ENCODE peak calls at places on chromosomes 1 and 21, in four cellular contexts. N is endothelial cell of umbilical vein, Y is K562, I is IMR-90. H is an unnamed sample.

GRCh38 chr1:200490183-200490582 is 80.3 kb upstream of the ZNF281 start:
- DNase-seq in N (no peak), Y (no peak), I (no peak), H (no peak)

GRCh38 chr1:112328600-112328999 is 67.4 kb upstream of the CTTNBP2NL start:
- DNase-seq in Y (no peak), I (no peak), N (no peak), H (no peak)

GRCh38 chr1:93516164-93516563 is 68.2 kb downstream of the FNBP1L start:
- DNase-seq in I (no peak), N (no peak), Y (no peak), H (no peak)

GRCh38 chr1:8408151-8408839 is 90.4 kb downstream of the SLC45A1 start:
- DNase-seq in N (peak; percentile 89), Y (no peak), I (peak; percentile 84), H (no peak)

GRCh38 chr1:231959225-231959884 is 332.8 kb downstream of the DISC1 start:
- DNase-seq in N (no peak), I (no peak), Y (no peak), H (no peak)

GRCh38 chr21:29231781-29232548 is 66.8 kb upstream of the BACH1 start:
- DNase-seq in Y (no peak), N (no peak), I (no peak), H (no peak)

GRCh38 chr1:241640867-241641542 is 836 bp upstream of the CHML start:
- DNase-seq in Y (no peak), N (no peak), I (no peak), H (no peak)

GRCh38 chr1:10637833-10638558 is 158.4 kb downstream of the CASZ1 start:
- DNase-seq in N (no peak), Y (no peak), I (no peak), H (no peak)

GRCh38 chr1:154479764-154480421 is 22.1 kb upstream of the TDRD10 start:
- DNase-seq in Y (peak; percentile 82), I (peak; percentile 85), N (peak; percentile 92), H (no peak)

GRCh38 chr1:160837558-160838205 is 25.0 kb downstream of the CD244 start:
- DNase-seq in N (no peak), I (no peak), Y (no peak), H (no peak)

GRCh38 chr1:178692564-178693327 is 32.3 kb upstream of the RALGPS2 start:
- DNase-seq in Y (no peak), I (no peak), N (no peak), H (no peak)

GRCh38 chr1:30137001-30137400 is 586.4 kb downstream of the MATN1 start:
- DNase-seq in I (no peak), Y (no peak), N (no peak), H (no peak)

GRCh38 chr1:102790997-102791396 is 317.3 kb downstream of the COL11A1 start:
- DNase-seq in N (no peak), Y (no peak), I (no peak), H (no peak)

GRCh38 chr1:111948209-111949131 is 41.0 kb downstream of the KCND3 start:
- DNase-seq in Y (no peak), N (no peak), I (no peak), H (peak; percentile 49)

GRCh38 chr1:226880372-226881287 is 10.2 kb downstream of the PSEN2 start:
- DNase-seq in Y (no peak), N (no peak), I (no peak), H (no peak)

GRCh38 chr21:26570203-26570602 is 2.9 kb downstream of the CYYR1 start:
- DNase-seq in N (peak; percentile 64), Y (no peak), I (no peak), H (no peak)

GRCh38 chr1:4836574-4836973 is 182.2 kb downstream of the AJAP1 start:
- DNase-seq in I (no peak), N (no peak), Y (no peak), H (no peak)

GRCh38 chr1:29686012-29686930 is 449.9 kb downstream of the PTPRU start:
- DNase-seq in N (no peak), Y (no peak), I (no peak), H (no peak)

GRCh38 chr1:60918867-60919266 is 163.5 kb upstream of the NFIA start:
- DNase-seq in N (no peak), Y (no peak), I (no peak), H (no peak)

GRCh38 chr1:40310983-40311642 is 6.0 kb downstream of the COL9A2 start:
- DNase-seq in I (no peak), N (no peak), Y (peak; percentile 79), H (no peak)

GRCh38 chr1:151715726-151716404 is 738 bp downstream of the CELF3 start:
- DNase-seq in Y (peak; percentile 50), N (no peak), I (no peak), H (no peak)

GRCh38 chr21:17466166-17466565 is 46.7 kb upstream of the CXADR start:
- DNase-seq in Y (no peak), N (no peak), I (peak; percentile 83), H (no peak)

GRCh38 chr1:239040523-239040922 is 345.8 kb upstream of the CHRM3 start:
- DNase-seq in I (no peak), Y (no peak), N (no peak), H (no peak)

GRCh38 chr1:184563308-184563707 is 176.5 kb downstream of the C1orf21 start:
- DNase-seq in Y (no peak), N (peak; percentile 62), I (peak; percentile 40), H (no peak)

GRCh38 chr1:25543425-25544242 is at the start of gene LDLRAP1:
- DNase-seq in N (peak; percentile 74), I (peak; percentile 62), Y (peak; percentile 98), H (no peak)

GRCh38 chr1:153933955-153934354 is 11.2 kb upstream of the GATAD2B start:
- DNase-seq in I (no peak), Y (no peak), N (no peak), H (no peak)

GRCh38 chr1:12407050-12407961 is 177.5 kb downstream of the VPS13D start:
- DNase-seq in I (peak; percentile 84), N (peak; percentile 91), Y (peak; percentile 39), H (no peak)

GRCh38 chr1:36772837-36773495 is 261.3 kb downstream of the GRIK3 start:
- DNase-seq in N (no peak), Y (no peak), I (no peak), H (no peak)

GRCh38 chr1:97204468-97204867 is 482.9 kb downstream of the PTBP2 start:
- DNase-seq in I (peak; percentile 75), Y (no peak), N (no peak), H (no peak)

GRCh38 chr1:67578397-67579020 is 106.5 kb upstream of the GADD45A start:
- DNase-seq in I (no peak), Y (no peak), N (no peak), H (no peak)

GRCh38 chr1:83512371-83513004 is 486.4 kb downstream of the TTLL7 start:
- DNase-seq in I (no peak), Y (no peak), N (peak; percentile 2), H (no peak)

GRCh38 chr1:83505148-83505547 is 493.8 kb downstream of the TTLL7 start:
- DNase-seq in I (no peak), N (no peak), Y (no peak), H (no peak)

GRCh38 chr1:83511327-83511726 is 487.6 kb downstream of the TTLL7 start:
- DNase-seq in Y (no peak), I (no peak), N (no peak), H (no peak)

GRCh38 chr1:83508485-83509151 is 490.3 kb downstream of the TTLL7 start:
- DNase-seq in Y (no peak), N (no peak), I (peak; percentile 41), H (no peak)

GRCh38 chr1:83509229-83509870 is 489.6 kb downstream of the TTLL7 start:
- DNase-seq in N (no peak), Y (no peak), I (no peak), H (no peak)
- H3K9me1 ChIP-seq in N (no peaks in the 10 kb centered on the region), Y (no peaks in the 10 kb centered on the region), I (no peaks in the 10 kb centered on the region), H (no peaks in the 10 kb centered on the region)

DNA sequence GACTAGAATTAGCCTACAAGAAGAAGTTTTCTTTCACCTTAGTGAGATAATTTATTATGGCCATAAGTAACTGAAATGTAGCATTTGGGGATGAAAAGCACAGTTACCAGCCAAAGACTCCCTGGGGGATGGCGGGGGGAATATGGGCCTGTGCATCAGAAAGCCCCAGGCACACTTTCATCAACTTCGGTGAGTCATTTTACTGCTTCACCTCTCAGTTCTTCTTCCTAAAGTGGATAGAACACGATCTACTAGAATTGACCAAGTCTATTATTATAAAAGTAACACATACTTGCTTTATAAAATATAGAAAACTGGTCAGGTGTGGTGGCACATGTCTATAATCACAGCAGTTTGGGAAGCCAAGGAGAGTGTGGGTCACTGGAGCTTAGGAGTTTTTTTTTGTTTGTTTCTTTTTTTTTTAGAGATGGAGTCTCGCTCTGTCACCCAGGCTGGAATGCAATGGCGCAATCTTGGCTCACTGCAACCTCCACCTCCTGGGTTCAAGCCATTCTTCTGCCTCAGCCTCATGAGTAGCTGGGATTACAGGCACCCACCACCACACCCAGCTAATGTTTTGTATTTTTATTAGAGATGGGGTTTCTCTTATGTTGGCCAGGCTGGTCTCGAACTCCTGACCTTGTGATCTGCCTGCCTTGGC is 141.8 kb downstream of the ZZZ3 start:
- DNase-seq in Y (no peak), N (no peak), I (peak; percentile 51), H (no peak)
- H3K9me1 ChIP-seq in Y (no peaks in the 10 kb centered on the region), N (no peaks in the 10 kb centered on the region), I (peaks cover 19% of the 10 kb centered on the region), H (no peaks in the 10 kb centered on the region)

GRCh38 chr1:177585492-177586220 is 384.2 kb downstream of the SEC16B start:
- DNase-seq in Y (no peak), I (no peak), N (no peak), H (peak; percentile 79)

GRCh38 chr1:177586429-177586828 is 383.4 kb downstream of the SEC16B start:
- DNase-seq in I (peak; percentile 90), Y (no peak), N (peak; percentile 56), H (peak; percentile 54)

GRCh38 chr1:177592624-177593023 is 377.2 kb downstream of the SEC16B start:
- DNase-seq in I (no peak), N (no peak), Y (no peak), H (no peak)

GRCh38 chr1:177591155-177591554 is 378.7 kb downstream of the SEC16B start:
- DNase-seq in N (no peak), I (no peak), Y (no peak), H (no peak)

GRCh38 chr1:177589166-177589565 is 380.7 kb downstream of the SEC16B start:
- DNase-seq in N (no peak), Y (no peak), I (no peak), H (no peak)
- H3K9me1 ChIP-seq in N (no peaks in the 10 kb centered on the region), Y (no peaks in the 10 kb centered on the region), I (no peaks in the 10 kb centered on the region), H (no peaks in the 10 kb centered on the region)

GRCh38 chr1:38209986-38210385 is 163.4 kb upstream of the POU3F1 start:
- DNase-seq in Y (no peak), I (no peak), N (no peak), H (no peak)

GRCh38 chr1:38207906-38208305 is 161.3 kb upstream of the POU3F1 start:
- DNase-seq in Y (no peak), N (no peak), I (no peak), H (no peak)

GRCh38 chr1:38213720-38214367 is 167.3 kb upstream of the POU3F1 start:
- DNase-seq in Y (peak; percentile 64), I (no peak), N (peak; percentile 16), H (no peak)

GRCh38 chr1:38208720-38209632 is 162.4 kb upstream of the POU3F1 start:
- DNase-seq in Y (no peak), I (no peak), N (no peak), H (no peak)

DNA sequence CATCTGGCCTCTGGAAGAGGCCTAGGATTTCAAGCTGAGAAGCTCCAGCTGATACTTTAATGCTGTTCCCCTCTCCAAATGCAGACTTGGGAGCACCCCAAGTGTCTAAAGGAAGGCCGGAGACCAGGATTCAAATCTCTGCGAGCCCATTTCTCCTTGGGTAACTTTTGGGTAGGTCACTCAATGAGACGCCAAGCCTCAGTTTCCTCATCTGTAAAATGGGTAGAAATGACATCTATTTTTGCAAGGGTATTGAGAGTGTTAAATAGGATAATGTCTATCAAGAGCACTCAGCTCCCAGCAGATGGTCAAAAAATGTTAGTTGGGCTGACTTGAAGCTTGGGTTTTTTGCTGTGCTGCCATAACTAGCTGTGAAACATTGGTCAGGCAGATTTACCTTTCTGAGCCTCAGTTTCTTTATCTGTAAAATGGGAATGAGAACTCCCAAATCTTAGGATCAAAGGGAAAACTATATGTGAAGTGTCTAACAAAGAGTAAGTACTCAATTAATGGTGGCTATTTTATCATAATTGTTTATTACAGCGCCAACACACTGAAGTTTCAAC is 164.1 kb upstream of the POU3F1 start:
- DNase-seq in N (no peak), Y (no peak), I (no peak), H (no peak)
- H3K9me1 ChIP-seq in N (no peaks in the 10 kb centered on the region), Y (no peaks in the 10 kb centered on the region), I (no peaks in the 10 kb centered on the region), H (no peaks in the 10 kb centered on the region)